ENCODE peak calls at places on chromosomes 11 and 22, in ten cellular contexts. One of them, this sample, is unnamed.
A peak's percentile ranks its signal among the peaks of the same experiment; 100 is the strongest.

GRCh38 chr22:30004101-30004500 is 76.2 kb upstream of the HORMAD2 start:
- DNase-seq in fibroblast of the aortic adventitia: peak; percentile 34
- DNase-seq in fibroblast of lung: no peak
- DNase-seq in colonic mucosa: no peak
- DNase-seq in lower leg skin: no peak
- DNase-seq in tibial nerve: no peak
- DNase-seq in psoas muscle: no peak
- DNase-seq in astrocyte: no peak
- DNase-seq in HFF-Myc: no peak
- DNase-seq in transverse colon: no peak
- DNase-seq in this sample: no peak

GRCh38 chr22:36443198-36443770 is 38.2 kb downstream of the TXN2 start:
- DNase-seq in transverse colon: no peak
- DNase-seq in colonic mucosa: no peak
- DNase-seq in astrocyte: peak; percentile 66
- DNase-seq in fibroblast of lung: peak; percentile 41
- DNase-seq in lower leg skin: no peak
- DNase-seq in psoas muscle: no peak
- DNase-seq in tibial nerve: no peak
- DNase-seq in fibroblast of the aortic adventitia: no peak
- DNase-seq in HFF-Myc: no peak
- DNase-seq in this sample: no peak

GRCh38 chr11:93100211-93100610 is 97.6 kb downstream of the SLC36A4 start:
- DNase-seq in psoas muscle: no peak
- DNase-seq in fibroblast of the aortic adventitia: peak; percentile 36
- DNase-seq in astrocyte: peak; percentile 56
- DNase-seq in fibroblast of lung: no peak
- DNase-seq in lower leg skin: no peak
- DNase-seq in tibial nerve: no peak
- DNase-seq in HFF-Myc: no peak
- DNase-seq in colonic mucosa: no peak
- DNase-seq in transverse colon: no peak
- DNase-seq in this sample: no peak

GRCh38 chr22:39457546-39458442 is 982 bp downstream of the MGAT3 start:
- DNase-seq in astrocyte: no peak
- DNase-seq in fibroblast of lung: no peak
- DNase-seq in tibial nerve: no peak
- DNase-seq in lower leg skin: no peak
- DNase-seq in HFF-Myc: no peak
- DNase-seq in transverse colon: no peak
- DNase-seq in psoas muscle: no peak
- DNase-seq in fibroblast of the aortic adventitia: no peak
- DNase-seq in colonic mucosa: no peak
- DNase-seq in this sample: no peak

GRCh38 chr11:90908074-90908473 is 685.2 kb upstream of the CHORDC1 start:
- DNase-seq in fibroblast of lung: peak; percentile 29
- DNase-seq in HFF-Myc: no peak
- DNase-seq in lower leg skin: no peak
- DNase-seq in colonic mucosa: no peak
- DNase-seq in tibial nerve: no peak
- DNase-seq in transverse colon: no peak
- DNase-seq in astrocyte: no peak
- DNase-seq in fibroblast of the aortic adventitia: no peak
- DNase-seq in psoas muscle: no peak
- DNase-seq in this sample: no peak

GRCh38 chr11:22343411-22344032 is 5.3 kb downstream of the SLC17A6 start:
- DNase-seq in fibroblast of lung: no peak
- DNase-seq in tibial nerve: no peak
- DNase-seq in colonic mucosa: no peak
- DNase-seq in fibroblast of the aortic adventitia: no peak
- DNase-seq in transverse colon: no peak
- DNase-seq in astrocyte: no peak
- DNase-seq in lower leg skin: no peak
- DNase-seq in psoas muscle: no peak
- DNase-seq in HFF-Myc: no peak
- DNase-seq in this sample: no peak

GRCh38 chr11:32705309-32706033 is 89.0 kb downstream of the CCDC73 start:
- DNase-seq in transverse colon: no peak
- DNase-seq in lower leg skin: no peak
- DNase-seq in fibroblast of lung: no peak
- DNase-seq in psoas muscle: no peak
- DNase-seq in colonic mucosa: no peak
- DNase-seq in HFF-Myc: no peak
- DNase-seq in tibial nerve: no peak
- DNase-seq in astrocyte: no peak
- DNase-seq in fibroblast of the aortic adventitia: no peak
- DNase-seq in this sample: no peak

GRCh38 chr11:36012979-36013378 is 69.1 kb downstream of the LDLRAD3 start:
- DNase-seq in psoas muscle: no peak
- DNase-seq in HFF-Myc: no peak
- DNase-seq in transverse colon: no peak
- DNase-seq in colonic mucosa: no peak
- DNase-seq in fibroblast of the aortic adventitia: peak; percentile 80
- DNase-seq in lower leg skin: no peak
- DNase-seq in fibroblast of lung: peak; percentile 75
- DNase-seq in astrocyte: no peak
- DNase-seq in tibial nerve: no peak
- DNase-seq in this sample: no peak

GRCh38 chr11:2377511-2378443 is 667 bp downstream of the CD81 start:
- DNase-seq in HFF-Myc: no peak
- DNase-seq in astrocyte: peak; percentile 20
- DNase-seq in fibroblast of the aortic adventitia: no peak
- DNase-seq in fibroblast of lung: peak; percentile 45
- DNase-seq in transverse colon: peak; percentile 72
- DNase-seq in lower leg skin: peak; percentile 95
- DNase-seq in colonic mucosa: peak; percentile 63
- DNase-seq in psoas muscle: peak; percentile 83
- DNase-seq in tibial nerve: peak; percentile 72
- DNase-seq in this sample: no peak

GRCh38 chr11:34068098-34068497 is 16.6 kb downstream of the CAPRIN1 start:
- DNase-seq in psoas muscle: no peak
- DNase-seq in fibroblast of the aortic adventitia: peak; percentile 75
- DNase-seq in colonic mucosa: no peak
- DNase-seq in lower leg skin: no peak
- DNase-seq in astrocyte: peak; percentile 81
- DNase-seq in tibial nerve: no peak
- DNase-seq in transverse colon: no peak
- DNase-seq in fibroblast of lung: peak; percentile 63
- DNase-seq in HFF-Myc: no peak
- DNase-seq in this sample: no peak

GRCh38 chr11:33116535-33116934 is 44.7 kb downstream of the CSTF3 start:
- DNase-seq in lower leg skin: no peak
- DNase-seq in astrocyte: peak; percentile 37
- DNase-seq in psoas muscle: no peak
- DNase-seq in fibroblast of the aortic adventitia: peak; percentile 6
- DNase-seq in tibial nerve: no peak
- DNase-seq in HFF-Myc: no peak
- DNase-seq in fibroblast of lung: no peak
- DNase-seq in colonic mucosa: no peak
- DNase-seq in transverse colon: no peak
- DNase-seq in this sample: no peak

GRCh38 chr22:17845790-17846189 is 71.5 kb upstream of the BID start:
- DNase-seq in psoas muscle: no peak
- DNase-seq in HFF-Myc: no peak
- DNase-seq in fibroblast of the aortic adventitia: peak; percentile 79
- DNase-seq in fibroblast of lung: no peak
- DNase-seq in tibial nerve: no peak
- DNase-seq in lower leg skin: no peak
- DNase-seq in colonic mucosa: no peak
- DNase-seq in astrocyte: peak; percentile 16
- DNase-seq in transverse colon: no peak
- DNase-seq in this sample: peak; percentile 22
- TF ChIP-seq CTCF in psoas muscle: no peak
- TF ChIP-seq CTCF in HFF-Myc: no peak
- TF ChIP-seq CTCF in fibroblast of the aortic adventitia: no peak
- TF ChIP-seq CTCF in fibroblast of lung: no peak
- TF ChIP-seq CTCF in tibial nerve: no peak
- TF ChIP-seq CTCF in lower leg skin: no peak
- TF ChIP-seq CTCF in colonic mucosa: no peak
- TF ChIP-seq CTCF in astrocyte: no peak
- TF ChIP-seq CTCF in transverse colon: no peak
- TF ChIP-seq CTCF in this sample: no peak

DNA sequence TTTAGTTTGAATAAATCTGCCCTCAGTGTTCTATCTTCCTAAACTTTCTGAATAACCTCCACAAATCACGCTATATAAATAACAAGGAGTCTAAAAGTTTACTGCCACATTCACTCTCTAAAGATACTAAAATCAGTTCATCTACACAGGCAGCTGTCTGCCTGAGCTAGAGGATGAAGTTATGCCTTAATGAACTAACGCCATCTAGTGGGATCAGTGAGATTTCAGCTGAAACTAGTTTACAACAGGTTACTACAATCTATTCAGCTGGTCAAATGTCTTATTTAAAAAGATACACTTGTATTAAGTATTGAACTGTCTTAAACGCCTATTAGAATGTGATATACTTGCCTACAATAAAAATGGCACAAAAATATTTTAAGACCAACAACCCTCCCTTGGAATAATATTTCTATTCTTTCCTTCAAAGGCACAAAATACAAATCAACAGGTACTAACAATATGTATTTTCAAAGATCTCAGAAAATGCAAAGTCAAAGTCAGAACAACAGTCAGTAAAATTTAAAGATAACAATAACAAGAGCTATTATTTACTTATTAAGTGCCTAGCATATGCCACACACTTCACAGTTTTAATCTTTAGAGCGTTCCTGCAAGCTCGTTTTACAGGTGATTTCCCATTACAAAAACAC is 84.1 kb downstream of the LARGE2 start:
- DNase-seq in psoas muscle: no peak
- DNase-seq in lower leg skin: no peak
- DNase-seq in HFF-Myc: peak; percentile 73
- DNase-seq in fibroblast of lung: peak; percentile 87
- DNase-seq in transverse colon: no peak
- DNase-seq in colonic mucosa: peak; percentile 41
- DNase-seq in astrocyte: peak; percentile 49
- DNase-seq in tibial nerve: no peak
- DNase-seq in fibroblast of the aortic adventitia: peak; percentile 85
- DNase-seq in this sample: peak; percentile 54
- TF ChIP-seq CTCF in psoas muscle: peak; percentile 82
- TF ChIP-seq CTCF in lower leg skin: no peak
- TF ChIP-seq CTCF in HFF-Myc: peak; percentile 69
- TF ChIP-seq CTCF in fibroblast of lung: peak; percentile 79
- TF ChIP-seq CTCF in transverse colon: peak; percentile 67
- TF ChIP-seq CTCF in colonic mucosa: peak; percentile 60
- TF ChIP-seq CTCF in astrocyte: peak; percentile 83
- TF ChIP-seq CTCF in tibial nerve: peak; percentile 79
- TF ChIP-seq CTCF in fibroblast of the aortic adventitia: peak; percentile 77
- TF ChIP-seq CTCF in this sample: peak; percentile 73

GRCh38 chr11:18270102-18270501 is 4.0 kb downstream of the SAA1 start:
- DNase-seq in lower leg skin: no peak
- DNase-seq in transverse colon: no peak
- DNase-seq in HFF-Myc: no peak
- DNase-seq in tibial nerve: no peak
- DNase-seq in fibroblast of lung: no peak
- DNase-seq in colonic mucosa: no peak
- DNase-seq in psoas muscle: no peak
- DNase-seq in fibroblast of the aortic adventitia: no peak
- DNase-seq in astrocyte: no peak
- DNase-seq in this sample: no peak
- TF ChIP-seq CTCF in lower leg skin: no peak
- TF ChIP-seq CTCF in transverse colon: no peak
- TF ChIP-seq CTCF in HFF-Myc: no peak
- TF ChIP-seq CTCF in tibial nerve: no peak
- TF ChIP-seq CTCF in fibroblast of lung: no peak
- TF ChIP-seq CTCF in colonic mucosa: no peak
- TF ChIP-seq CTCF in psoas muscle: no peak
- TF ChIP-seq CTCF in fibroblast of the aortic adventitia: no peak
- TF ChIP-seq CTCF in astrocyte: no peak
- TF ChIP-seq CTCF in this sample: no peak

DNA sequence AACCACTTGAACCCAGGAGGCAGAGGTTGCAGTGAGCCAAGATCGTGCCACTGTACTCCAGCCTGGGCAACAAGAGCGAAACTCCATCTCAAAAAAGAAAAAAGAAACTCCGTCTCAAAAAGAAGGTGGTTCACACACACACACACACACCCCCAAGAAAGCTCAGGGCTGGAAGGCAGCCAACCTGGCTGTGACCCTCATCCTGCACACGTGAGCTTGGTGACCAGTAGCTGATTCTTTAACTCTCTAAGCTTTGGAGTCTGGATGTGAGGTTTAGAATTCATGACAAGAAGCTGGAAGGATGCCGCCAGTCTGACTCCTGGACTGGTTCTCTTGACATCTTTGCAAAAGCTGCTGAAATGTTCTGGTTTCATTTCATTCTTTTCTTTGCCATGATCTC is 1.9 kb upstream of the RNH1 start:
- DNase-seq in fibroblast of lung: no peak
- DNase-seq in HFF-Myc: no peak
- DNase-seq in astrocyte: no peak
- DNase-seq in tibial nerve: no peak
- DNase-seq in colonic mucosa: no peak
- DNase-seq in psoas muscle: no peak
- DNase-seq in lower leg skin: no peak
- DNase-seq in fibroblast of the aortic adventitia: no peak
- DNase-seq in transverse colon: no peak
- DNase-seq in this sample: no peak
- TF ChIP-seq CTCF in fibroblast of lung: no peak
- TF ChIP-seq CTCF in HFF-Myc: no peak
- TF ChIP-seq CTCF in astrocyte: no peak
- TF ChIP-seq CTCF in tibial nerve: no peak
- TF ChIP-seq CTCF in colonic mucosa: no peak
- TF ChIP-seq CTCF in psoas muscle: no peak
- TF ChIP-seq CTCF in lower leg skin: no peak
- TF ChIP-seq CTCF in fibroblast of the aortic adventitia: no peak
- TF ChIP-seq CTCF in transverse colon: no peak
- TF ChIP-seq CTCF in this sample: no peak

GRCh38 chr11:76459299-76459698 is 14.5 kb downstream of the EMSY start:
- DNase-seq in psoas muscle: no peak
- DNase-seq in astrocyte: no peak
- DNase-seq in tibial nerve: no peak
- DNase-seq in lower leg skin: no peak
- DNase-seq in colonic mucosa: no peak
- DNase-seq in fibroblast of lung: no peak
- DNase-seq in transverse colon: no peak
- DNase-seq in fibroblast of the aortic adventitia: no peak
- DNase-seq in HFF-Myc: no peak
- DNase-seq in this sample: no peak
- TF ChIP-seq CTCF in psoas muscle: peak; percentile 37
- TF ChIP-seq CTCF in astrocyte: peak; percentile 43
- TF ChIP-seq CTCF in tibial nerve: no peak
- TF ChIP-seq CTCF in lower leg skin: no peak
- TF ChIP-seq CTCF in colonic mucosa: peak; percentile 31
- TF ChIP-seq CTCF in fibroblast of lung: peak; percentile 45
- TF ChIP-seq CTCF in transverse colon: peak; percentile 31
- TF ChIP-seq CTCF in fibroblast of the aortic adventitia: peak; percentile 56
- TF ChIP-seq CTCF in HFF-Myc: peak; percentile 33
- TF ChIP-seq CTCF in this sample: peak; percentile 15

This sample was measured in AG09319.